ENCODE peak calls at places on chromosomes 6 and 20, in five cellular contexts. P, X, D, R and M are unnamed samples.
A peak's percentile ranks its signal among the peaks of the same experiment; 100 is the strongest.

GRCh38 chr6:25223421-25224052 is 55.6 kb upstream of the CARMIL1 start:
- DNase-seq in P (peak; percentile 73), X (peak; percentile 80), D (peak; percentile 54), R (peak; percentile 62), M (no peak)

GRCh38 chr6:129105035-129105434 is 222.1 kb downstream of the LAMA2 start:
- DNase-seq in P (no peak), X (peak; percentile 45), D (no peak), R (no peak), M (no peak)

GRCh38 chr20:13546497-13547131 is 92.1 kb downstream of the TASP1 start:
- DNase-seq in P (peak; percentile 51), X (peak; percentile 80), D (peak; percentile 63), R (peak; percentile 95), M (peak; percentile 73)

GRCh38 chr20:1313236-1313964 is 15.5 kb downstream of the SDCBP2 start:
- DNase-seq in P (peak; percentile 81), X (peak; percentile 90), D (no peak), R (peak; percentile 48), M (no peak)

GRCh38 chr6:144346719-144347446 is 61.7 kb downstream of the UTRN start:
- DNase-seq in P (peak; percentile 85), X (no peak), D (no peak), R (no peak), M (no peak)

GRCh38 chr20:50526403-50526989 is 16.3 kb downstream of the PTPN1 start:
- DNase-seq in P (no peak), X (no peak), D (no peak), R (no peak), M (no peak)

GRCh38 chr6:125102901-125103300 is 50.7 kb upstream of the TPD52L1 start:
- DNase-seq in P (peak; percentile 84), X (no peak), D (no peak), R (no peak), M (no peak)

GRCh38 chr6:138278326-138278725 is 60.0 kb upstream of the PBOV1 start:
- DNase-seq in P (peak; percentile 63), X (no peak), D (no peak), R (no peak), M (no peak)

GRCh38 chr6:38871745-38872568 is 156.8 kb downstream of the DNAH8 start:
- DNase-seq in P (peak; percentile 70), X (no peak), D (peak; percentile 44), R (peak; percentile 31), M (no peak)

GRCh38 chr6:142885182-142885867 is 59.7 kb downstream of the HIVEP2 start:
- DNase-seq in P (peak; percentile 77), X (no peak), D (peak; percentile 31), R (peak; percentile 26), M (peak; percentile 26)

GRCh38 chr20:32474967-32475819 is 109.9 kb downstream of the NOL4L start:
- DNase-seq in P (peak; percentile 99), X (peak; percentile 98), D (no peak), R (no peak), M (peak; percentile 69)

GRCh38 chr6:131949615-131949908 is 1.6 kb downstream of the CCN2 start:
- DNase-seq in P (no peak), X (no peak), D (no peak), R (no peak), M (no peak)

GRCh38 chr6:32819729-32820128 is 2.9 kb upstream of the HLA-DOB start:
- DNase-seq in P (peak; percentile 86), X (no peak), D (no peak), R (no peak), M (peak; percentile 70)

GRCh38 chr6:27970444-27970843 is 13.4 kb downstream of the OR2B6 start:
- DNase-seq in P (no peak), X (no peak), D (no peak), R (no peak), M (no peak)

GRCh38 chr6:11810039-11810541 is 31.5 kb upstream of the ADTRP start:
- DNase-seq in P (peak; percentile 70), X (peak; percentile 86), D (no peak), R (peak; percentile 71), M (peak; percentile 63)

GRCh38 chr6:40419377-40419776 is 167.8 kb downstream of the LRFN2 start:
- DNase-seq in P (no peak), X (no peak), D (no peak), R (no peak), M (no peak)

GRCh38 chr6:40321616-40322015 is 265.5 kb downstream of the LRFN2 start:
- DNase-seq in P (no peak), X (no peak), D (no peak), R (no peak), M (no peak)

GRCh38 chr6:90284236-90284744 is 12.4 kb downstream of the BACH2 start:
- DNase-seq in P (peak; percentile 92), X (no peak), D (no peak), R (no peak), M (no peak)

GRCh38 chr20:1338801-1339200 is 9.9 kb upstream of the SDCBP2 start:
- DNase-seq in P (no peak), X (no peak), D (no peak), R (no peak), M (peak; percentile 4)

GRCh38 chr20:5080384-5080877 is 39.3 kb downstream of the PCNA start:
- DNase-seq in P (peak; percentile 66), X (peak; percentile 82), D (peak; percentile 31), R (peak; percentile 54), M (no peak)

GRCh38 chr20:59123011-59123676 is 40.5 kb upstream of the ZNF831 start:
- DNase-seq in P (no peak), X (no peak), D (no peak), R (no peak), M (no peak)

GRCh38 chr6:19866900-19867627 is 29.9 kb downstream of the ID4 start:
- DNase-seq in P (peak; percentile 62), X (no peak), D (no peak), R (no peak), M (no peak)

GRCh38 chr20:50270569-50270968 is 79.9 kb downstream of the CEBPB start:
- DNase-seq in P (no peak), X (peak; percentile 76), D (peak; percentile 20), R (no peak), M (no peak)

GRCh38 chr6:166540631-166541331 is 45.7 kb downstream of the RAMACL start:
- DNase-seq in P (no peak), X (no peak), D (no peak), R (no peak), M (no peak)

GRCh38 chr20:7301807-7302206 is 534.3 kb downstream of the BMP2 start:
- DNase-seq in P (no peak), X (no peak), D (no peak), R (no peak), M (no peak)

GRCh38 chr6:32128751-32129296 is 778 bp upstream of the ATF6B start:
- DNase-seq in P (no peak), X (peak; percentile 62), D (no peak), R (no peak), M (no peak)

GRCh38 chr6:27250955-27251671 is 3.6 kb downstream of the PRSS16 start:
- DNase-seq in P (no peak), X (peak; percentile 77), D (no peak), R (no peak), M (peak; percentile 92)

GRCh38 chr6:162331911-162332310 is 395.7 kb downstream of the PRKN start:
- DNase-seq in P (no peak), X (no peak), D (no peak), R (no peak), M (no peak)

GRCh38 chr20:51469578-51470520 is 72.7 kb downstream of the NFATC2 start:
- DNase-seq in P (no peak), X (no peak), D (no peak), R (no peak), M (no peak)

GRCh38 chr20:38805958-38806854 is 709 bp downstream of the PPP1R16B start:
- DNase-seq in P (no peak), X (peak; percentile 66), D (no peak), R (no peak), M (no peak)

GRCh38 chr20:50294164-50295088 is 103.8 kb downstream of the CEBPB start:
- DNase-seq in P (no peak), X (peak; percentile 49), D (no peak), R (no peak), M (no peak)

GRCh38 chr6:44105993-44106740 is 21.1 kb downstream of the MRPL14 start:
- DNase-seq in P (no peak), X (no peak), D (no peak), R (no peak), M (no peak)

GRCh38 chr6:161750677-161751076 is 476.8 kb upstream of the AGPAT4 start:
- DNase-seq in P (no peak), X (no peak), D (no peak), R (no peak), M (no peak)

GRCh38 chr6:127058027-127058426 is 60.4 kb upstream of the RSPO3 start:
- DNase-seq in P (no peak), X (no peak), D (no peak), R (no peak), M (no peak)

GRCh38 chr6:53326372-53327016 is 22.3 kb downstream of the ELOVL5 start:
- DNase-seq in P (peak; percentile 95), X (no peak), D (no peak), R (no peak), M (peak; percentile 74)

GRCh38 chr6:43375693-43376092 is 6.2 kb upstream of the ZNF318 start:
- DNase-seq in P (no peak), X (no peak), D (no peak), R (no peak), M (no peak)

GRCh38 chr6:45473121-45473967 is 95.6 kb upstream of the SUPT3H start:
- DNase-seq in P (no peak), X (no peak), D (no peak), R (no peak), M (no peak)

GRCh38 chr20:21767739-21768223 is 62.3 kb downstream of the PAX1 start:
- DNase-seq in P (no peak), X (no peak), D (no peak), R (no peak), M (no peak)